ENCODE peak calls at places on chromosomes 4 and X, in six cellular contexts. Q is CD4-positive, alpha-beta memory T cell; T is cardiac muscle cell; Z is left ventricle myocardium inferior; W is fibroblast of lung; E is AG04450. H is an unnamed sample.

GRCh38 chr4:63589796-63590195 is 819.5 kb downstream of the TECRL start:
- DNase-seq in Q (no peak), T (no peak), Z (no peak), W (no peak), E (no peak), H (no peak)

GRCh38 chr4:87122252-87122651 is 98.2 kb downstream of the KLHL8 start:
- DNase-seq in Q (no peak), T (no peak), Z (no peak), W (no peak), E (no peak), H (no peak)

GRCh38 chrX:131734621-131735020 is 190.7 kb downstream of the OR13H1 start:
- DNase-seq in Q (peak), T (no peak), Z (no peak), W (peak), E (no peak), H (no peak)

GRCh38 chrX:132615396-132616131 is 126.7 kb upstream of the MBNL3 start:
- DNase-seq in Q (peak), T (peak), Z (no peak), W (peak), E (no peak), H (peak)

GRCh38 chr4:97786306-97786920 is 356.9 kb downstream of the STPG2 start:
- DNase-seq in Q (no peak), T (no peak), Z (no peak), W (no peak), E (no peak), H (no peak)

GRCh38 chr4:180942367-180942916 is 1300.8 kb upstream of the TENM3 start:
- DNase-seq in Q (no peak), T (no peak), Z (no peak), W (no peak), E (no peak), H (no peak)

GRCh38 chr4:41319553-41319952 is 62.8 kb downstream of the UCHL1 start:
- DNase-seq in Q (no peak), T (no peak), Z (no peak), W (peak), E (no peak), H (no peak)

GRCh38 chr4:86660407-86660806 is 66.3 kb downstream of the PTPN13 start:
- DNase-seq in Q (no peak), T (no peak), Z (no peak), W (no peak), E (no peak), H (no peak)

GRCh38 chr4:95181446-95182306 is 367.1 kb downstream of the UNC5C start:
- DNase-seq in Q (peak), T (no peak), Z (no peak), W (peak), E (no peak), H (no peak)

GRCh38 chr4:8908206-8908893 is 36.7 kb upstream of the HMX1 start:
- DNase-seq in Q (no peak), T (no peak), Z (no peak), W (no peak), E (no peak), H (no peak)

GRCh38 chrX:33194876-33195433 is 16.4 kb downstream of the DMD start:
- DNase-seq in Q (no peak), T (no peak), Z (no peak), W (peak), E (no peak), H (no peak)

GRCh38 chrX:16160729-16161128 is 6.6 kb upstream of the MAGEB17 start:
- DNase-seq in Q (no peak), T (no peak), Z (no peak), W (peak), E (peak), H (no peak)

GRCh38 chr4:72613959-72614358 is 44.9 kb upstream of the ADAMTS3 start:
- DNase-seq in Q (no peak), T (peak), Z (no peak), W (no peak), E (no peak), H (no peak)

GRCh38 chrX:23317799-23318724 is 16.6 kb upstream of the PTCHD1 start:
- DNase-seq in Q (peak), T (peak), Z (no peak), W (no peak), E (no peak), H (peak)

GRCh38 chrX:41382699-41383645 is 49.0 kb downstream of the DDX3X start:
- DNase-seq in Q (peak), T (no peak), Z (no peak), W (peak), E (no peak), H (peak)

GRCh38 chr4:71126719-71127118 is 133.3 kb downstream of the DCK start:
- DNase-seq in Q (no peak), T (no peak), Z (no peak), W (peak), E (peak), H (no peak)

GRCh38 chrX:41553688-41554087 is 106.5 kb downstream of the NYX start:
- DNase-seq in Q (no peak), T (no peak), Z (no peak), W (peak), E (no peak), H (no peak)

GRCh38 chrX:104660092-104660491 is 94.1 kb downstream of the IL1RAPL2 start:
- DNase-seq in Q (no peak), T (no peak), Z (no peak), W (no peak), E (no peak), H (no peak)

GRCh38 chr4:40247350-40247749 is 50.5 kb downstream of the RHOH start:
- DNase-seq in Q (peak), T (no peak), Z (no peak), W (no peak), E (no peak), H (peak)
- H3K27ac ChIP-seq in Q (peak), T (no peak), Z (no peak), W (no peak), E (no peak), H (peak)

GRCh38 chr4:112058433-112058832 is 86.8 kb upstream of the FAM241A start:
- DNase-seq in Q (no peak), T (no peak), Z (no peak), W (peak), E (no peak), H (no peak)
- H3K27ac ChIP-seq in Q (no peak), T (no peak), Z (no peak), W (no peak), E (no peak), H (no peak)

DNA sequence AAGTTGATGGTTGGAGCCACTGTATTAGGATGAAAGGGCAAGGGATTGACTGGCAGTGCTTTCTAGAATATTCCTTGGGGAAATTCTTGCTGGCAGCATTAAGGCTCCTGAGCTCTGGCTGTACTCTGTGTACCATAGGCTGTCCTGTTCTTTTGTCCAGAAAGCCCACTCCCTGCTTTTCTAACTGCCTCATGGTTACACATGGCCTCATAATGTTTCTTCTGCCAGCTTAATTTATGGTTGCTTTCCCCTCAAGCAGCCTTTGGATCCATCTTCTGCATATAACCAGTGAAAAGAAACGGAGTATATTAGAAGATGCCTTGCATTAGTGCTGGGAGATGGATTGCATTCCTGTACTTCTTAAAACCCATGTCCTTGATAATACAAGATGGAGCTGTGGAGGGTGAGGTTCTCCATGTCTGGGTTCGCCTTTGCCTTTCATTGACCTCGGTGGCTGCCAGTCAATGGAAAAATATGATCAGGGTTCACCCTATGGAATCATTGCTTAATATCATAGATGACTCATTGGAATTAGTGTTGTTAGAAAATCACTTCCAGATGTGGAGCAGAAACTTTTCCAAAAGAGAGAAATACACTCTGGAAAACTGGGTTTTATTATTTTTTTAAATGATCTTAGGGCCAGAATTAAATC is 24.7 kb downstream of the DOCK11 start:
- DNase-seq in Q (no peak), T (no peak), Z (no peak), W (peak), E (peak), H (no peak)
- H3K27ac ChIP-seq in Q (peak), T (peak), Z (peak), W (peak), E (peak), H (no peak)

GRCh38 chr4:185773419-185773818 is 38.6 kb downstream of the SORBS2 start:
- DNase-seq in Q (no peak), T (peak), Z (peak), W (no peak), E (no peak), H (no peak)

GRCh38 chr4:185772391-185773093 is 39.5 kb downstream of the SORBS2 start:
- DNase-seq in Q (no peak), T (no peak), Z (no peak), W (no peak), E (no peak), H (no peak)

GRCh38 chr4:185774815-185775684 is 36.9 kb downstream of the SORBS2 start:
- DNase-seq in Q (no peak), T (peak), Z (no peak), W (peak), E (peak), H (no peak)

GRCh38 chr4:185774076-185774731 is 37.8 kb downstream of the SORBS2 start:
- DNase-seq in Q (no peak), T (peak), Z (no peak), W (no peak), E (no peak), H (no peak)

GRCh38 chr4:185771696-185772390 is 40.2 kb downstream of the SORBS2 start:
- DNase-seq in Q (no peak), T (no peak), Z (no peak), W (no peak), E (no peak), H (no peak)
- H3K27ac ChIP-seq in Q (no peak), T (peak), Z (peak), W (no peak), E (no peak), H (no peak)

DNA sequence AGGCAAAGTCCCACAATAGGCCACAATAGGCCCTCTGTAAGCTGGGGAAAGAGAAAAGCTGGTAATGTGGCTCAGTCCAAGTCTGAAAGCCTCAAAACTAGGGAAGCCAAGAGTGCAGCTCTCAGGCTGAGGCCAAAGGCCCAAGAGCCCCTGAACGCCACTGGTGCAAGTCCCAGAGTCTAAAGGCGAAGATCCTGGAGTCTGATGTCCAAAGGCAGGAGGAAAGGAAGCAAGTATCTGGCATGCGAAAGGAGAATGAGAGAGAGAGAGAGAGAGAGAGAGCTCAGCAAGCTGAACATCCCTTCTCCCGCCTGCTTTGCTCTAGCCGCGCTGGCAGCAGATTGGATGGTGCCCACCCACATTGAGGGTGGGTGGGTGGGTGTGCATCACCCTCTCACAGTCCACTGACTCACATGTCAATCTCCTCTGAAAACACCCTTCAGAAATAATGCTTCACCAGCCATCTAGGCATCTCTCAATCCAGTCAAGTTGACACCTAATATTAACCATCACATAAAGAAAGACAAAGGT is 30.9 kb upstream of the ELF2 start:
- DNase-seq in Q (no peak), T (no peak), Z (no peak), W (no peak), E (no peak), H (no peak)
- H3K27ac ChIP-seq in Q (no peak), T (no peak), Z (peak), W (no peak), E (peak), H (no peak)

GRCh38 chr4:123406862-123407261 is 10.3 kb downstream of the SPRY1 start:
- DNase-seq in Q (no peak), T (no peak), Z (no peak), W (no peak), E (no peak), H (no peak)

GRCh38 chr4:123401466-123402175 is 5.0 kb downstream of the SPRY1 start:
- DNase-seq in Q (no peak), T (no peak), Z (no peak), W (no peak), E (no peak), H (no peak)

GRCh38 chr4:123403205-123403604 is 6.6 kb downstream of the SPRY1 start:
- DNase-seq in Q (no peak), T (no peak), Z (no peak), W (peak), E (no peak), H (no peak)

GRCh38 chr4:123408471-123409084 is 12.0 kb downstream of the SPRY1 start:
- DNase-seq in Q (no peak), T (no peak), Z (no peak), W (no peak), E (no peak), H (no peak)

DNA sequence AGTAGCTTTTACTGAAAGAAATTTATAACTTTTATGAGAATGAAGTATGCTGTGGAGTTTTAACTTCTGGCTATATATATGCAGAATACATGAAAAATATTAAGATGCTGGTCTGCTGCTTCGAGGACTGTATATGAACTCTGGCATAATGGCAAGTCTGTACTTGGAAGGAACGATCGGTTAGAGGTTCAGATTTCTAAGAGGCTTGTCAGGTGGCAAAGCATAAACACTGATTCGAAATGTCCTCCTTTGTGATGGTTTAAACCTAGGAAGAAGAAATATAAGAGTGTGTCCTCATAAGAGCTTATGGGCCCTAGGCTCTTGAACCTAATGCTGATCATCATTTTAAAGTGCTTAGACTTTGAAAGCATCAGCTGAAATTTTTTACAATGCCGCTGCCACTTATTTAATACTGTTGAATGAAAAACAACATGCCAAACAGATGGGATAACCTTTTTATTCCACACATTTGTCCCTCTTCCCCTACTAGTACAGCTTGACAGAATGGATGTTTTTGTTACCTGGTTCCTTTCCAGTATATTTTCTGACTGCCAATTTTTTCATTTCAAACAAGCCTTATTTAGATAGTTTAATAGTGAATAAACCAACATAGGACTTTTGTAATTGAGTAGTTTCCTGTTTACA is 8.7 kb downstream of the SPRY1 start:
- DNase-seq in Q (no peak), T (no peak), Z (no peak), W (no peak), E (no peak), H (no peak)
- H3K27ac ChIP-seq in Q (no peak), T (no peak), Z (peak), W (no peak), E (no peak), H (no peak)

DNA sequence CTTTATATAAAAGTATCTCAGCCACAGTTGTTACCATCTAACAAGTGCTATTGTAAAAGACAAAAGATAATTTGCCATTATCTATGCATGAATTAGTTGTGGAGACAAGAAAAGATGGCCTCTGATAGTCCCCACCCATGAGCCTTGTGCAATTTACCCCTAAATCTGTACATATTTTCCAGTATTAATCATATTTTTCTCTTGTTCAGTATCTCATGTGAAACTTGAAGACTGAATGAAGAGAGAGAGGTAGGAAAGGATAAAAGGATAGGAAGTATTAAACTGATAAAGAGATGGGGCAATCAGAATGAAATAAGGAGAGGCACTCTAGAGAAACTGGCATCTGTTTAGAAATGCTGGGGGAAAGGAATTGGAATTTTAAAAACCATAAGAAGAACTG is 3.7 kb downstream of the MYOZ2 start:
- DNase-seq in Q (no peak), T (no peak), Z (no peak), W (peak), E (no peak), H (no peak)
- H3K27ac ChIP-seq in Q (peak), T (peak), Z (peak), W (no peak), E (no peak), H (no peak)

DNA sequence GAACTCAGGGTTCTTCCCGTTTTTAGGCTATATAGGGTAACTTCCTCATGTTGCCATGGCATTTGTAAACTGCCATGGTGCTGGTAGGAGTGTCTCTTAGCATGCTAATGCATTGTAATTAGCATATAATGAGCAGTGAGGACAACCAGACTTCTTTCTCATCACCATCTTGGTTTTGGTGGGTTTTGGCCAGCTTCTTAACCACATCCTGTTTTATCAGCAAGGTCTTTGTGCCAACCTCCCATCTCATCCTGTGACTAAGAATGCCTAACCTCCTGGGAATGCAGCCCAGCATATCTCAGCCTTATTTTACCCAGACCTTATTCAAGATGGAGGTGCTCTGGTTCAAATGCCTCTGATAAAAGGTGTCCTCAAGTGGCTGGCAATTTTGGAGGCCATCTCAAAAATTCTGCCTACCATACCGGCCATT is 213.1 kb upstream of the VEGFC start:
- DNase-seq in Q (no peak), T (no peak), Z (no peak), W (peak), E (peak), H (peak)
- H3K27ac ChIP-seq in Q (no peak), T (no peak), Z (no peak), W (peak), E (no peak), H (peak)

GRCh38 chr4:144338834-144339233 is 198.3 kb upstream of the GYPA start:
- DNase-seq in Q (no peak), T (no peak), Z (no peak), W (no peak), E (no peak), H (peak)
- H3K27ac ChIP-seq in Q (no peak), T (no peak), Z (no peak), W (no peak), E (no peak), H (peak)

DNA sequence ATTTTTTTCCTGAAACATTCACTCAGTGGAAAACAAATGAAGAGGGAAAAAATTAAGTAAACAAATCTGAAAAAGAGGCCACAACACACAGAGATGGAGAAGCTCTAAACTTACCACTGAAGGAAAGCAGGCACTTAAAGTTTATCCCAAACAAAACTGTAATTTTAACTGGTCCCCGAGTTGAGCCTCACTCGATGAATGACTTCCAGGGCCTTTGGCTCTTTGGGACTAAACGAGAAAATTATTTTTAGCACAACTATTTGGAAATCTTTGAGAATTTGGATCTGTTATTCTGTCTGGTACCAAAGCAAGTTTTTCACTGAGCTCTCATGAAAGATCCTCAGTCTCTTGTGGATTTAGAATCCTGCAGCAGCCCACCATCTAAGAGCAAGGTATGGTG is at the start of gene C1QTNF7:
- DNase-seq in Q (no peak), T (no peak), Z (no peak), W (no peak), E (no peak), H (no peak)
- H3K27ac ChIP-seq in Q (no peak), T (no peak), Z (peak), W (no peak), E (no peak), H (no peak)